ENCODE peak calls at places on chromosome 7, in six cellular contexts. I, F, Y, L, C and U are unnamed samples.

GRCh38 chr7:12646139-12646538 is 41.3 kb upstream of the ARL4A start:
- DNase-seq in F (no peak), L (peak), Y (peak), I (peak), C (no peak), U (no peak)

GRCh38 chr7:106775552-106775936 is 89.5 kb upstream of the PIK3CG start:
- DNase-seq in L (no peak), F (no peak), I (peak), C (peak), Y (peak), U (no peak)

GRCh38 chr7:157975401-157976372 is 611.9 kb downstream of the PTPRN2 start:
- DNase-seq in F (no peak), I (no peak), Y (no peak), L (no peak), C (no peak), U (no peak)

GRCh38 chr7:36406156-36406555 is 16.5 kb downstream of the ANLN start:
- DNase-seq in C (no peak), L (peak), F (no peak), I (peak), Y (peak), U (peak)

GRCh38 chr7:151392426-151392825 is 17.4 kb downstream of the WDR86 start:
- DNase-seq in I (no peak), Y (no peak), C (no peak), F (no peak), L (no peak), U (no peak)

GRCh38 chr7:90473819-90474218 is 4.4 kb downstream of the PTTG1IP2 start:
- DNase-seq in F (no peak), Y (no peak), L (no peak), C (no peak), I (peak), U (no peak)

GRCh38 chr7:1952169-1952760 is 280.5 kb downstream of the MAD1L1 start:
- DNase-seq in F (no peak), Y (no peak), L (no peak), C (no peak), I (no peak), U (no peak)

GRCh38 chr7:155205368-155206285 is 92.1 kb upstream of the INSIG1 start:
- DNase-seq in Y (peak), C (peak), L (peak), F (no peak), I (peak), U (peak)

GRCh38 chr7:158237672-158238335 is 349.8 kb downstream of the PTPRN2 start:
- DNase-seq in F (peak), Y (no peak), L (no peak), I (no peak), C (no peak), U (no peak)

GRCh38 chr7:42611961-42612360 is 299.9 kb downstream of the C7orf25 start:
- DNase-seq in C (no peak), I (peak), L (no peak), Y (no peak), F (no peak), U (no peak)

GRCh38 chr7:151493083-151493482 is 26.6 kb downstream of the RHEB start:
- DNase-seq in Y (peak), L (no peak), F (no peak), C (no peak), I (no peak), U (no peak)

GRCh38 chr7:30458311-30458710 is 20.3 kb downstream of the NOD1 start:
- DNase-seq in I (no peak), C (no peak), Y (no peak), F (no peak), L (no peak), U (no peak)

GRCh38 chr7:116551692-116552091 is 26.9 kb downstream of the CAV1 start:
- DNase-seq in Y (no peak), L (no peak), C (no peak), I (no peak), F (no peak), U (no peak)

GRCh38 chr7:16638282-16639265 is 7.0 kb downstream of the ANKMY2 start:
- DNase-seq in F (no peak), I (no peak), L (peak), C (no peak), Y (peak), U (no peak)

GRCh38 chr7:75572396-75572795 is 80.3 kb downstream of the SPDYE5 start:
- DNase-seq in I (no peak), F (no peak), C (no peak), L (no peak), Y (no peak), U (no peak)

GRCh38 chr7:47180268-47180826 is 401.6 kb downstream of the TNS3 start:
- DNase-seq in L (peak), F (peak), Y (peak), I (peak), C (peak), U (peak)